ENCODE peak calls at places on chromosomes 11 and 22, in four cellular contexts. O, I, L and X are unnamed samples.

GRCh38 chr11:43515090-43515489 is 156.4 kb downstream of the TTC17 start:
- DNase-seq in O (no peak), I (no peak), L (no peak), X (no peak)

GRCh38 chr11:29432719-29433325 is 584.0 kb downstream of the KCNA4 start:
- DNase-seq in O (no peak), I (no peak), L (peak; percentile 6), X (no peak)

GRCh38 chr22:21451545-21452520 is 15.4 kb upstream of the TMEM191C start:
- DNase-seq in O (no peak), I (no peak), L (no peak), X (no peak)

GRCh38 chr11:124763156-124763947 is 1.3 kb upstream of the ESAM start:
- DNase-seq in O (peak; percentile 85), I (peak; percentile 77), L (peak; percentile 60), X (peak; percentile 80)

GRCh38 chr11:115711021-115711420 is 206.8 kb upstream of the CADM1 start:
- DNase-seq in O (no peak), I (no peak), L (no peak), X (no peak)

GRCh38 chr22:47583959-47584562 is 821.6 kb downstream of the TBC1D22A start:
- DNase-seq in O (no peak), I (no peak), L (no peak), X (no peak)

GRCh38 chr11:56783448-56784041 is 35.0 kb upstream of the OR9G4 start:
- DNase-seq in O (no peak), I (no peak), L (peak; percentile 54), X (no peak)

GRCh38 chr11:13120691-13121090 is 111.6 kb downstream of the RASSF10 start:
- DNase-seq in O (no peak), I (no peak), L (peak; percentile 86), X (no peak)

GRCh38 chr11:326842-327580 is 6.4 kb upstream of the IFITM3 start:
- DNase-seq in O (peak; percentile 83), I (peak; percentile 90), L (peak; percentile 42), X (peak; percentile 90)

GRCh38 chr11:69014084-69014935 is 1.3 kb upstream of the MRGPRF start:
- DNase-seq in O (peak; percentile 29), I (peak; percentile 92), L (peak; percentile 82), X (peak; percentile 87)

GRCh38 chr22:46908641-46909107 is 146.2 kb downstream of the TBC1D22A start:
- DNase-seq in O (no peak), I (no peak), L (no peak), X (no peak)

GRCh38 chr11:122099345-122100045 is 16.5 kb downstream of the BLID start:
- DNase-seq in O (no peak), I (no peak), L (peak; percentile 71), X (no peak)

GRCh38 chr22:23424031-23424430 is 156.1 kb downstream of the IGLL1 start:
- DNase-seq in O (no peak), I (no peak), L (no peak), X (no peak)

GRCh38 chr11:32290783-32291182 is 144.6 kb downstream of the WT1 start:
- DNase-seq in O (no peak), I (no peak), L (no peak), X (no peak)

GRCh38 chr11:106585061-106585460 is 433.2 kb downstream of the GUCY1A2 start:
- DNase-seq in O (no peak), I (no peak), L (peak; percentile 51), X (no peak)

GRCh38 chr11:111063711-111064110 is 181.8 kb upstream of the POU2AF2 start:
- DNase-seq in O (no peak), I (no peak), L (peak; percentile 42), X (no peak)

GRCh38 chr11:575324-575995 is 810 bp upstream of the PHRF1 start:
- DNase-seq in O (peak; percentile 77), I (no peak), L (no peak), X (no peak)

GRCh38 chr11:9613830-9614762 is 40.6 kb downstream of the WEE1 start:
- DNase-seq in O (peak; percentile 84), I (peak; percentile 74), L (peak; percentile 75), X (peak; percentile 90)

GRCh38 chr22:47189056-47189916 is 426.8 kb downstream of the TBC1D22A start:
- DNase-seq in O (no peak), I (peak; percentile 4), L (no peak), X (peak; percentile 39)

GRCh38 chr11:116879789-116880402 is 42.5 kb upstream of the APOA1 start:
- DNase-seq in O (no peak), I (no peak), L (peak; percentile 85), X (no peak)

GRCh38 chr11:32297629-32298028 is 137.7 kb downstream of the WT1 start:
- DNase-seq in O (no peak), I (no peak), L (peak; percentile 36), X (no peak)

GRCh38 chr11:83682645-83682973 is 396.4 kb upstream of the CCDC90B start:
- DNase-seq in O (no peak), I (no peak), L (no peak), X (no peak)

GRCh38 chr11:114181752-114182151 is 114.4 kb upstream of the NNMT start:
- DNase-seq in O (no peak), I (no peak), L (no peak), X (no peak)

GRCh38 chr11:94129505-94130335 is 1.1 kb downstream of the PANX1 start:
- DNase-seq in O (no peak), I (peak; percentile 42), L (peak; percentile 39), X (no peak)

GRCh38 chr11:57349491-57350274 is 11.5 kb downstream of the P2RX3 start:
- DNase-seq in O (peak; percentile 65), I (peak; percentile 58), L (peak; percentile 33), X (peak; percentile 79)

GRCh38 chr11:117941163-117941707 is 12.0 kb upstream of the TMPRSS13 start:
- DNase-seq in O (no peak), I (no peak), L (no peak), X (no peak)

GRCh38 chr22:30397656-30398635 is 1.1 kb downstream of the SEC14L2 start:
- DNase-seq in O (no peak), I (no peak), L (no peak), X (no peak)

GRCh38 chr22:30400159-30400558 is 3.3 kb downstream of the SEC14L2 start:
- DNase-seq in O (no peak), I (no peak), L (no peak), X (no peak)

GRCh38 chr22:30398685-30399680 is 2.2 kb downstream of the SEC14L2 start:
- DNase-seq in O (no peak), I (no peak), L (no peak), X (no peak)

GRCh38 chr22:30399718-30400117 is 2.9 kb downstream of the SEC14L2 start:
- DNase-seq in O (no peak), I (no peak), L (no peak), X (no peak)

DNA sequence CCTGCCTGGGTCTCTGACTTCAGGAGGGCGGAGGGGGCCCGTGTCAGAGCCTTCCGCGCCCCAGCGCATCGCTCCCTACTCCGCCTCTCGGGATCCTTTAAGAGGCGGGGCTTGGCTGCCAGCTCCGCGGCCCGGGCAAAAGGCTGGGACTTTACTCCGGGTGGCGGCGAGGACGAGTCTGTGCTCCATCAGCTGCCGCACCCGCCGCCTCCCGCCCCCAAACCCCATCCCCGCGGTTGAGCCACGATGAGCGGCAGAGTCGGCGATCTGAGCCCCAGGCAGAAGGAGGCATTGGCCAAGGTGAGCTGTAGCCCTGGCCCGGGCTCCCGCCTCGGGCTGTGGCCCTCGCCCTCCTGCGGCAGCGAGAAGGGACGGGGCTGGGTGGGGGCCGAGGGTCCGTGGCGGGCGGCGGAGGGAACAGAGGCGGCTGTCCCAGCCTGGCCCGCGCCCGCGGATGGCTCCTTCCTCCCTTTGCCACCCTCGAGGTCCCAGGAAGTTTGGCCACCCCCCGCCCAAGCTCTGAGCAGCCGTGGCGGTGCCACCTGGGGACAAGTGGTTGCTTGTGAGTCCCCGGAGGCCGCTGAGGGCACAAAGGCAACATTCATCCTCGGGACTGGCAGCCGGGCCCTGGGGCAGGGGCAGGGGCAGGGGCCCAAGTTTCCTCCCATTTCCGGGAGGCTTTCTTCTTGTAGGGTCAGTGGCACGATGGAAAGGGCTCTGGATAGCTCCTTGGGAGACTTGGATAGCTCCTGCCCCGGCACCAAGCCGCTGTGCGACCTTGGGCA is at the start of gene SEC14L2:
- DNase-seq in O (peak; percentile 64), I (peak; percentile 63), L (peak; percentile 26), X (peak; percentile 49)
- TF ChIP-seq POLR2A in O (peak; percentile 20), I (peak; percentile 12), L (peak; percentile 43), X (no peak)

GRCh38 chr11:126990716-126991480 is 9.7 kb downstream of the KIRREL3 start:
- DNase-seq in O (no peak), I (no peak), L (peak; percentile 40), X (no peak)
- TF ChIP-seq CTCF in O (no peak), I (no peak), L (no peak), X (no peak)

GRCh38 chr11:130947058-130947457 is 30.8 kb upstream of the SNX19 start:
- DNase-seq in O (no peak), I (no peak), L (no peak), X (no peak)

GRCh38 chr11:130947481-130947880 is 31.2 kb upstream of the SNX19 start:
- DNase-seq in O (no peak), I (no peak), L (no peak), X (no peak)

GRCh38 chr11:130945945-130946344 is 29.7 kb upstream of the SNX19 start:
- DNase-seq in O (peak; percentile 21), I (no peak), L (peak; percentile 94), X (peak; percentile 79)

DNA sequence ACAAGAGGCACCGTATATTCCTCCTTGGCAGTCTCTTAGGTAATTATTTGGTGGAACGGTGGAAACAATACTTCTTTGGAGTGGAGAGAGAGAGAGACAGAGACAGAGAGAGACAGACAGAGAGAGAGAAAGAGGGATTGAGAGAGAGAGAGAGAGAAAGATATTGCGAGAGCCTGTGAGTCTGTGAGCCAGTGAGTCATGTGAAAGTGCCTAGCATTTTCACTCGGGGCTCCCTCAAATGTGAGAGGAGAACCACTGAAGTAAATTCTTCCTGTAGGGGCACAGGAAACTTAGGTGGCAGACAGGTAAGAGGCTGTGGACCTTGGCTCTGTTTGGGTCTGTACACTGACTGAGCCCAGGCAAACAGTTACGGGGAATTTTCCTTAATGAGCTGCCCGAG is 31.6 kb upstream of the SNX19 start:
- DNase-seq in O (no peak), I (no peak), L (peak; percentile 36), X (no peak)
- H3K27ac ChIP-seq in O (no peak overlapping the region), I (no peak overlapping the region), L (no peak overlapping the region), X (no peak overlapping the region)

DNA sequence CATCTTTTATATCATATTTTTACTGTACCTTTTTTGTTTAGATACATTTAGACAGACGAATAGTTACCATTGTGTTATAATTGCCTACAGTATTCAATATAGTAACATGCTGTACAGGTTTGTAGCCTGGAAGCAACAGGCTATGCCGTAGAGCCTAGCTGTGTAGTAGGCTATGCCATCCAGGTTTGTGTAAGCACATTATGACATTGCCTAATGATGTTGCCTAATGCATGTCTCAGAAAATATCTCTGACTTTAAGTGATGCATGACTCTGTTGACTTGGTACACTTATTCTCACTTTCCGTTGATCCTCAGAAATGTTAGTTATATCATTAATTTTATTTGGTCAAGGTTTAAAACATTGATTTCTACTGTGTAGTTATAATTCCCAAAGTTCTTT is 39.9 kb downstream of the OR2AT4 start:
- DNase-seq in O (no peak), I (no peak), L (no peak), X (no peak)
- TF ChIP-seq POLR2A in O (no peak), I (no peak), L (no peak), X (no peak)